ENCODE peak calls at places on chromosomes 1 and 21, in four cellular contexts. D, P, N and R are unnamed samples.

GRCh38 chr21:34019402-34019801 is 54.0 kb upstream of the MRPS6 start:
- DNase-seq in D (no peak), P (no peak), N (no peak), R (no peak)

GRCh38 chr1:53698381-53698980 is 40.5 kb downstream of the GLIS1 start:
- DNase-seq in D (no peak), P (no peak), N (no peak), R (no peak)

GRCh38 chr1:159855709-159856108 is 6.7 kb downstream of the VSIG8 start:
- DNase-seq in D (no peak), P (no peak), N (no peak), R (no peak)

GRCh38 chr1:209769171-209769904 is 13.5 kb downstream of the TRAF3IP3 start:
- DNase-seq in D (no peak), P (peak), N (peak), R (no peak)

GRCh38 chr1:178645157-178645825 is 79.8 kb upstream of the RALGPS2 start:
- DNase-seq in D (no peak), P (no peak), N (no peak), R (no peak)

GRCh38 chr1:28642056-28642846 is 616 bp downstream of the TAF12 start:
- DNase-seq in D (peak), P (no peak), N (no peak), R (peak)

GRCh38 chr1:35748326-35748725 is 21.5 kb downstream of the CLSPN start:
- DNase-seq in D (no peak), P (no peak), N (no peak), R (no peak)

GRCh38 chr1:11714831-11715574 is 20.9 kb upstream of the AGTRAP start:
- DNase-seq in D (no peak), P (no peak), N (no peak), R (no peak)

GRCh38 chr1:160083968-160084770 is 2.8 kb downstream of the KCNJ9 start:
- DNase-seq in D (peak), P (peak), N (peak), R (peak)

GRCh38 chr1:235009074-235009473 is 119.6 kb downstream of the TOMM20 start:
- DNase-seq in D (no peak), P (no peak), N (no peak), R (no peak)

GRCh38 chr1:30196872-30197615 is 526.3 kb downstream of the MATN1 start:
- DNase-seq in D (no peak), P (no peak), N (no peak), R (no peak)

GRCh38 chr1:228141082-228141870 is 1.2 kb downstream of the GUK1 start:
- DNase-seq in D (no peak), P (peak), N (peak), R (no peak)

GRCh38 chr1:72649974-72650373 is 367.6 kb upstream of the NEGR1 start:
- DNase-seq in D (no peak), P (no peak), N (no peak), R (no peak)

GRCh38 chr1:28441674-28442073 is 64.2 kb upstream of the RCC1 start:
- DNase-seq in D (no peak), P (no peak), N (no peak), R (no peak)

GRCh38 chr1:234216116-234216703 is 157.0 kb upstream of the COA6 start:
- DNase-seq in D (no peak), P (no peak), N (no peak), R (no peak)